ENCODE peak calls at places on chromosomes 13 and 19, in four cellular contexts. X, F, D and R are unnamed samples.

GRCh38 chr13:76798037-76798436 is 88.2 kb downstream of the KCTD12 start:
- DNase-seq in F (no peak), X (no peak), D (no peak), R (no peak)

GRCh38 chr19:6135367-6135766 is at the start of gene ACSBG2:
- DNase-seq in F (no peak), X (no peak), D (no peak), R (no peak)

GRCh38 chr19:42132030-42132628 is at the start of gene POU2F2:
- DNase-seq in X (no peak), F (no peak), D (peak; percentile 27), R (no peak)

GRCh38 chr19:58021541-58022282 is 12.1 kb upstream of the ZSCAN1 start:
- DNase-seq in X (peak; percentile 18), F (peak; percentile 53), D (peak; percentile 84), R (peak; percentile 81)

GRCh38 chr13:29310806-29311205 is 284.7 kb downstream of the SLC7A1 start:
- DNase-seq in F (no peak), X (no peak), D (no peak), R (no peak)

GRCh38 chr13:42011601-42012401 is 36.6 kb upstream of the DGKH start:
- DNase-seq in X (no peak), F (no peak), D (peak; percentile 29), R (no peak)

GRCh38 chr19:39304701-39305571 is 8.7 kb downstream of the IFNL1 start:
- DNase-seq in F (no peak), X (no peak), D (no peak), R (no peak)

GRCh38 chr13:48493851-48494250 is 39.0 kb downstream of the RCBTB2 start:
- DNase-seq in F (no peak), D (no peak), X (no peak), R (no peak)

GRCh38 chr19:15893498-15893897 is 4.4 kb downstream of the CYP4F2 start:
- DNase-seq in X (no peak), D (no peak), F (no peak), R (no peak)

GRCh38 chr13:106372199-106373160 is 163.0 kb downstream of the EFNB2 start:
- DNase-seq in X (no peak), F (no peak), D (no peak), R (no peak)

GRCh38 chr13:50229935-50230334 is 214.7 kb downstream of the KCNRG start:
- DNase-seq in X (no peak), F (no peak), D (no peak), R (no peak)

GRCh38 chr13:50228527-50228926 is 213.3 kb downstream of the KCNRG start:
- DNase-seq in F (no peak), D (no peak), X (no peak), R (no peak)

GRCh38 chr13:50225188-50226155 is 210.2 kb downstream of the KCNRG start:
- DNase-seq in X (no peak), D (no peak), F (peak; percentile 46), R (no peak)

GRCh38 chr13:50226515-50227147 is 211.4 kb downstream of the KCNRG start:
- DNase-seq in F (no peak), X (no peak), D (no peak), R (no peak)

DNA sequence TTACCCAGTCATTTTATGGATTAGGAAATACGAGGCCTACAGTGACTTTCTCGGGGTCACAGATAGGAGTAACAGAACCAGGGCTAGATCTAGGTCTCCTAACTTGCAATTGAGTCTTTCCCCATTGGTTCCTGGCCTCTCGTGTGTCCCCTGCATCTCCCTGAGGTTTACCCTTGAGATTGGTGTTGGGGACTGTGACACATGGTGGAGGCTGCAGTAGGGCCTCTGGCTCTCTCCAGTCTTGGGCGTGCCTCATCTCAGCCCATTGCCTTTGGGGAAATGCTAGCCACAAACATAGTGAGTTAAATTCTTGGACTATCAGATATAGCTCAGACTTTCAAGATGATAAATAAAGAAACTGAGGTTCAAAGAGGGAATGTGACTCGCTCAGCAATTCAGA is 212.1 kb downstream of the KCNRG start:
- DNase-seq in X (no peak), F (no peak), D (no peak), R (no peak)
- TF ChIP-seq USF2 in X (no peak), F (no peak), D (no peak), R (no peak)

GRCh38 chr19:46716672-46717033 is 261 bp downstream of the PRKD2 start:
- DNase-seq in F (no peak), D (no peak), X (peak; percentile 47), R (no peak)

GRCh38 chr19:46715620-46716012 is 1.3 kb downstream of the PRKD2 start:
- DNase-seq in X (no peak), D (no peak), F (no peak), R (no peak)

GRCh38 chr19:46714523-46715106 is 2.3 kb downstream of the PRKD2 start:
- DNase-seq in F (no peak), X (no peak), D (no peak), R (no peak)

GRCh38 chr19:46717034-46717715 is at the start of gene PRKD2:
- DNase-seq in D (peak; percentile 97), X (peak; percentile 90), F (peak; percentile 57), R (peak; percentile 98)

GRCh38 chr19:46716013-46716671 is 772 bp downstream of the PRKD2 start:
- DNase-seq in F (no peak), X (peak; percentile 63), D (peak; percentile 63), R (peak; percentile 82)
- TF ChIP-seq MAX in F (no peak), X (no peak), D (no peak), R (no peak)

DNA sequence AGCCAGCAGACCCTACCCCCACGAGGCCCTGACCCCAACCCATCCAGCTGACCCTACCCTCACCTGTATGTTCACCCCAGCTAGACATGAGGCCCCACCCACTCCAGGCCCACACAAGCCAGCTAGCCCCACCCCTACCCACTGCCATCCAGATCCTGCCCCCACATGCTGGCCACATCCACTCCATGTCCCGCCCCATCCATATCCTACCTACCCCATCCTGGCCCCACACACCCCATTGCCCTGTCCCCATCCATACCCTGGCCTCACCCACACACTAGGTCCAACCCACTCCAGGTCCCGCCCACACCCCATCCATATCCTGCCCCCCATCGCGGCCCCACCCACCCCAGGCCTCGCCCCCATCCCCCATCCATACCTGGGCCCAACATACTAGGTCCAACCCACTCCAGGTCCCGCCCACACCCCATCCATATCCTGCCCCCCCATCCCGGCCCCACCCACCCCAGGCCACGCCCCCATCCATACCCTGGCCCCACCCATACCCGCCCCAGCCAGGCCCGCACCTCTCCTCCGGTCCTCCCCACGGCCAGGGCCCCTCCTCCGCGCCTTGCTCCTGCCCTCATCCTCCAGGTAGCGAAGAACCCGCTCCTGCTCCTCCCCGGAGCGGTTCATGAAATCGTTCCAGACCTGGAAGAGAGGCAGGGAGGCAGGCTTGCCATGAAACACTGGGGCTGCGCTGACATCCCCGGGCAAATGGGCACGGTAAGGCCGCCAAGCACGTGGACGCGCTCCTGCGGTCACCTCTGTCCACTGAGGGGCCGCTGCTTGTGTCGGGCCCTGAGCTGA is 7.2 kb downstream of the RNU6-9 start:
- DNase-seq in F (no peak), D (peak; percentile 73), X (peak; percentile 34), R (peak; percentile 87)
- TF ChIP-seq USF2 in F (no peak), D (no peak), X (no peak), R (no peak)

GRCh38 chr19:47447470-47448359 is 24.0 kb downstream of the SLC8A2 start:
- DNase-seq in X (peak; percentile 67), D (peak; percentile 99), F (peak; percentile 31), R (peak; percentile 97)
- TF ChIP-seq MAX in X (peak; percentile 88), D (peak; percentile 100), F (no peak), R (peak; percentile 87)

GRCh38 chr13:114121496-114122466 is 10.6 kb downstream of the RASA3 start:
- DNase-seq in X (no peak), D (no peak), F (no peak), R (peak; percentile 44)
- TF ChIP-seq USF2 in X (no peak), D (no peak), F (no peak), R (no peak)

GRCh38 chr19:44718441-44719261 is 19.7 kb downstream of the CEACAM16 start:
- DNase-seq in F (peak; percentile 98), D (peak; percentile 66), X (peak; percentile 90), R (no peak)
- TF ChIP-seq MAX in F (peak; percentile 13), D (no peak), X (peak; percentile 85), R (no peak)

GRCh38 chr13:94707400-94708021 is 4.8 kb downstream of the SOX21 start:
- DNase-seq in F (no peak), X (peak; percentile 48), D (peak; percentile 64), R (peak; percentile 68)
- TF ChIP-seq USF2 in F (no peak), X (no peak), D (no peak), R (no peak)